ENCODE peak calls at places on chromosomes 3 and 15, in five cellular contexts. Q is prostate gland, O is mammary epithelial cell, A is stomach, G is hepatocyte. J is an unnamed sample.

GRCh38 chr3:172034786-172035685 is 4.3 kb upstream of the FNDC3B start:
- DNase-seq in A (no peak), O (no peak), G (peak), Q (no peak), J (no peak)

GRCh38 chr3:12993623-12994356 is 79.4 kb downstream of the IQSEC1 start:
- DNase-seq in A (peak), Q (no peak), O (no peak), G (peak), J (no peak)

GRCh38 chr3:156751461-156752025 is 74.6 kb upstream of the LEKR1 start:
- DNase-seq in Q (peak), O (peak), G (peak), A (no peak), J (no peak)

GRCh38 chr15:77032647-77033416 is 37.9 kb downstream of the PSTPIP1 start:
- DNase-seq in G (no peak), Q (no peak), O (no peak), A (peak), J (no peak)

GRCh38 chr3:64190517-64191515 is 34.5 kb downstream of the PRICKLE2 start:
- DNase-seq in O (peak), Q (no peak), A (no peak), G (peak), J (no peak)

GRCh38 chr3:113035387-113035982 is 44.7 kb downstream of the GTPBP8 start:
- DNase-seq in A (peak), Q (peak), O (peak), G (peak), J (peak)

GRCh38 chr3:139123377-139124095 is 78.8 kb upstream of the PRR23C start:
- DNase-seq in G (no peak), A (no peak), Q (no peak), O (no peak), J (no peak)

GRCh38 chr3:197942956-197943556 is 6.9 kb upstream of the RPL35A start:
- DNase-seq in Q (no peak), A (no peak), G (peak), O (peak), J (peak)

GRCh38 chr3:170154084-170154483 is 27.4 kb downstream of the PHC3 start:
- DNase-seq in G (no peak), A (no peak), O (no peak), Q (no peak), J (no peak)

GRCh38 chr3:134754768-134755559 is 40.1 kb upstream of the EPHB1 start:
- DNase-seq in G (peak), Q (peak), O (peak), A (peak), J (peak)

GRCh38 chr3:21876742-21877141 is 125.7 kb upstream of the ZNF385D start:
- DNase-seq in G (no peak), A (no peak), Q (no peak), O (no peak), J (no peak)

GRCh38 chr15:58115692-58116091 is 22.5 kb upstream of the AQP9 start:
- DNase-seq in O (peak), A (no peak), Q (no peak), G (peak), J (no peak)

GRCh38 chr15:100809151-100809550 is 70.5 kb upstream of the ALDH1A3 start:
- DNase-seq in G (no peak), O (peak), A (no peak), Q (no peak), J (no peak)

GRCh38 chr3:168581718-168582332 is 486.1 kb upstream of the GOLIM4 start:
- DNase-seq in A (no peak), O (no peak), G (no peak), Q (no peak), J (no peak)

GRCh38 chr3:171286580-171287249 is 173.5 kb downstream of the TNIK start:
- DNase-seq in A (no peak), O (peak), Q (peak), G (peak), J (no peak)

GRCh38 chr15:80308002-80308401 is 56.0 kb upstream of the CTXND1 start:
- DNase-seq in O (no peak), Q (no peak), G (no peak), A (no peak), J (no peak)

GRCh38 chr3:10757021-10757820 is 58.8 kb upstream of the SLC6A11 start:
- DNase-seq in Q (no peak), O (peak), G (no peak), A (no peak), J (no peak)

GRCh38 chr3:128395500-128396125 is 71.1 kb downstream of the DNAJB8 start:
- DNase-seq in Q (no peak), O (no peak), G (no peak), A (no peak), J (no peak)

GRCh38 chr15:27850050-27850449 is 249.1 kb downstream of the OCA2 start:
- DNase-seq in O (no peak), Q (no peak), A (no peak), G (no peak), J (no peak)

GRCh38 chr15:97598353-97598798 is 362.1 kb upstream of the ARRDC4 start:
- DNase-seq in O (no peak), A (no peak), G (no peak), Q (no peak), J (no peak)

GRCh38 chr15:29774900-29775299 is 47.4 kb downstream of the TJP1 start:
- DNase-seq in Q (no peak), O (peak), A (no peak), G (no peak), J (no peak)

GRCh38 chr15:51884517-51885236 is 55.2 kb downstream of the TMOD3 start:
- DNase-seq in Q (no peak), G (no peak), A (no peak), O (peak), J (no peak)

GRCh38 chr3:133954961-133955360 is 59.3 kb upstream of the RAB6B start:
- DNase-seq in A (no peak), Q (no peak), G (no peak), O (no peak), J (no peak)

GRCh38 chr3:23701711-23702110 is 104.0 kb upstream of the UBE2E1 start:
- DNase-seq in A (no peak), G (no peak), O (no peak), Q (no peak), J (no peak)

GRCh38 chr3:190217081-190217480 is 96.4 kb upstream of the P3H2 start:
- DNase-seq in G (no peak), O (peak), Q (no peak), A (no peak), J (peak)

DNA sequence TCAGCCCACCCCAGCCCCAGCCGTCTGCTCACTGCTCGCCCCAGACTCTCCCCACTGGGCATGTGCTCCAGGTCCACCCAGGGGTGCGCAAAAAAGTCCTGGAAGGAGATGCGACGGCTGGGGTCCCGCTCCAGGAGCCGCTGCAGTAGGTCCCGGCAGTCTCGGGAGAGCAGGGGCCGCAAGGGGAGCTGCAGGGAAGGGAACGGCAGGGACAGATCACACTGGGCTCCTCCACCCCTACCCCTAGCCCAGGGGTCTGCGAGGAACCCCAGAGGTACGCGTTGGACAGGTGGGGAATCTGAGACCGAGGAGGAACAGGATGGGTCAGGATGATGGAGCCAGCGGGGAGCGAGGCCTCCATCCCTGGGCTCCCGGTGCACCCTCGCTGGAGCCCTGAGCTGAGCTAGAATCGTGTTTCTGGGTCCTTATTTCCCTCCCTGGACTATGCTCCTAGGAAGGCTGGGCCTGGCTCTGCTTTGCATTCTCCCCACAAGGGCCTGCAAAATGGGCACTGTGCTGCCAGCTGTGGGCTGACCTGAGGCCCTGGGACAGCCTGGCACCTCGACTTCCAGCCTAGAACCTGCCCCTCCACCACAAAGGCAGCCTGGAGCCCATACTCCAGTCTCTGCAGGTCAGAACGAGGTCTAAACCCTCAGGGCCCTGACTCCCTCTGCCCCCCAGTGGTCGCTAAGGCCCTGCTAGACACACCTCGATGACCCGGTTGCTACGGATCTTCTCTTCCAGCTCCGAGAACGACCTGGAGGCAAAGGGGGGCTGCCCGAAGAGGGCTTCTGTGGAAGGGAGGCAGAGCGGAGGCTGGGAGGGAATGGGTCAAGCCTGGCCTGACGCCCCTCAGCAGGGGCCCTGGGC is 3.2 kb downstream of the ULK3 start:
- DNase-seq in Q (no peak), A (no peak), G (no peak), O (no peak), J (no peak)
- TF ChIP-seq CTCF in Q (no peak), A (no peak), G (no peak), O (no peak), J (no peak)

GRCh38 chr15:33201376-33202189 is 7.1 kb upstream of the FMN1 start:
- DNase-seq in A (peak), G (peak), Q (no peak), O (peak), J (peak)
- TF ChIP-seq CTCF in A (no peak), G (peak), Q (no peak), O (peak), J (no peak)

GRCh38 chr3:48664313-48664644 is 1.6 kb upstream of the CELSR3 start:
- DNase-seq in O (no peak), Q (no peak), G (no peak), A (no peak), J (no peak)
- TF ChIP-seq CTCF in O (no peak), Q (no peak), G (no peak), A (peak), J (peak)

DNA sequence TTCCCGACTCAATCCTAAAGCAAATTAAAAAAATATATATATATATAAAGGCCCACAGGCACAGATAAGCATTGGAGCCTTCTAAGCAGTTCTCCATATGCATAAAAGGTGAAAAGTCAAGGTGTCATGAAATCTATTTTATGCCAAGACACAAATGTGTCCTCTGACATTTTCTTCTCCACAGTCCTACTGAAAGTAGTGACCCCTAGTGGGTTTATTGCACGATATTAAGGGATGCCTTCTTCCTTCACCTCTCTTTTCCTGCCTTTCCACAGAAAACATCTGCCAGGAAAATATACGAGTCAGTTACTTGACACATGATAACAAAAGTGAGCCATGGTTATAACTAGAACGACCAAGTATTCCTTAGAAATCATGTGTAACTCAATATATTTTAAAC is 303.2 kb downstream of the TIGIT start:
- DNase-seq in Q (no peak), A (no peak), G (no peak), O (no peak), J (no peak)
- TF ChIP-seq CTCF in Q (no peak), A (no peak), G (peak), O (peak), J (no peak)

GRCh38 chr3:42271786-42272185 is 5.8 kb upstream of the CCK start:
- DNase-seq in Q (no peak), G (no peak), O (no peak), A (no peak), J (no peak)

GRCh38 chr3:42276419-42277132 is 10.6 kb upstream of the CCK start:
- DNase-seq in Q (no peak), O (no peak), A (no peak), G (no peak), J (no peak)

GRCh38 chr3:42270561-42270960 is 4.6 kb upstream of the CCK start:
- DNase-seq in G (no peak), A (no peak), Q (no peak), O (no peak), J (no peak)

GRCh38 chr3:42275217-42275616 is 9.2 kb upstream of the CCK start:
- DNase-seq in G (no peak), Q (no peak), O (no peak), A (no peak), J (no peak)

GRCh38 chr3:42273351-42273750 is 7.4 kb upstream of the CCK start:
- DNase-seq in Q (no peak), O (no peak), G (no peak), A (no peak), J (no peak)
- TF ChIP-seq CTCF in Q (no peak), O (no peak), G (no peak), A (no peak), J (no peak)

GRCh38 chr3:4355401-4356224 is 52.4 kb downstream of the SETMAR start:
- DNase-seq in G (peak), A (peak), O (no peak), Q (no peak), J (peak)
- TF ChIP-seq CTCF in G (no peak), A (no peak), O (no peak), Q (no peak), J (no peak)

GRCh38 chr3:186514296-186515002 is 29.7 kb downstream of the CRYGS start:
- DNase-seq in O (peak), Q (no peak), A (no peak), G (no peak), J (peak)
- TF ChIP-seq CTCF in O (peak), Q (no peak), A (peak), G (no peak), J (peak)

DNA sequence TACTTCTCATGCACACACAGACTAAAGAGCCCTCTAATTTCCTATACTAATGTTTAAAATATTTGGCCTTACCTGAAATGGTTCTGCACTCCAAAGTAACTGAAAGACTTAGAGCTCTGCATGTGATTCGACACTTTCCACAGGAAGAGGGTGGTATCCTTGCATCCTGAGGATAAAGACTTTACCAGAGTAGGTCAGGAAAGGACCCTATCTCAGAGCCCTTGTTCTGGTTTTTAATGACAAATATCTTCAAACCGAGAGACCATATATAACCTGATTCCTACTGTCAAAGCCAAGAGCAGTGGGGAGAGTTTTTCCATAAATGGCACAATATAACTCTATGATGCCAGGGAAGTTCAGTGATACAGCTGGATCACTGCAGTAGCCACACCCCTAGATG is at the start of gene GP5:
- DNase-seq in A (no peak), G (no peak), O (no peak), Q (no peak), J (no peak)
- TF ChIP-seq CTCF in A (no peak), G (no peak), O (no peak), Q (no peak), J (no peak)

GRCh38 chr3:14602006-14602803 is 49.4 kb upstream of the CCDC174 start:
- DNase-seq in A (no peak), G (peak), O (no peak), Q (no peak), J (peak)
- TF ChIP-seq CTCF in A (peak), G (peak), O (no peak), Q (no peak), J (no peak)

DNA sequence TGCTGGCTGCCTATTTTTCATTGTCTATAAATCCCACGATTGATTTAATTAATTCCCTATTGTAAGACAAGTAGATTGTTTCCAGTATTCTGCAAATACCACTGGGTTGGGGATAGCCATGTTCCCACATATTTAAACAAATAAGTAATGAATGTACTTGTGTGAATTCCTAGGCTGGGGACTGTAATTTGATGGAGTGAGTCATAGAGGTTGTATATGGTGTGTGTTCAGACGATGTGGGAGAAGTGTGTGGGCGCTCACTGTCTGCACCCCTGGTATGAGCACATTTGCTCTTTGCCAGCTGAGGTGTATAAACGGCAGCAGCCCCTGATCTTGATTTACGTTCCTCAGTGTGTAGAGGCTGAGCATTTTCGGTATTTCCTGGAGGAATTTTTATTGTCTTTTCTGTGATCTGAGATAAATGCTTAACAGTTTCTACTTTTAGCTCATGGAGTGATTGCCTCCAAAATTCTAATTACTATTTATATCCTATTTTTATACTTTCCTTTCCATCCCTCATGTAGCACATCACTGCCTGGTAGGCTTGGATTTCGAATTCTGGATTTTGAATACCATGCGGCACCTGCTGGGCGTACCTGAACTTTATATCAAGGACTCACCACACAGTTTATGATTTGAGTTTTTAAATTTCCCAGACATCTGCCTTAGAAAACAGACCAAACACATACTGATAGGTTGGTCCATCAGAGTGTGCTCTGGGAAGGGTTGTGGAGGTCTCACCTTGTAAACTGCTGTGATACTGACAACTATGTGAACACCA is 6.2 kb downstream of the TRAK1 start:
- DNase-seq in A (no peak), O (peak), G (no peak), Q (no peak), J (no peak)
- TF ChIP-seq CTCF in A (no peak), O (no peak), G (no peak), Q (no peak), J (no peak)